ENCODE peak calls at places on chromosomes 3 and 15, in five cellular contexts. U is fibroblast of mammary gland; S is hippocampal formation; N is stimulated activated CD4-positive, alpha-beta T cell treated with anti-CD3 and anti-CD28 coated beads, Interleukin-2, amount 100 ng/mL, for 48 hours; M is left ventricle myocardium superior. L is an unnamed sample.

GRCh38 chr15:85763157-85763556 is 31.6 kb downstream of the KLHL25 start:
- DNase-seq in S (peak), N (no peak), M (peak), U (no peak), L (no peak)

GRCh38 chr15:64857421-64857820 is 15.7 kb downstream of the PLEKHO2 start:
- DNase-seq in U (peak), S (no peak), N (no peak), M (no peak), L (no peak)

GRCh38 chr15:90191795-90192494 is 9.2 kb upstream of the SEMA4B start:
- DNase-seq in M (peak), U (no peak), N (no peak), S (peak), L (peak)

GRCh38 chr3:27344192-27344591 is 25.0 kb downstream of the NEK10 start:
- DNase-seq in M (no peak), U (no peak), N (no peak), S (no peak), L (no peak)

GRCh38 chr3:37129871-37130270 is 44.5 kb downstream of the LRRFIP2 start:
- DNase-seq in S (no peak), U (peak), M (no peak), N (no peak), L (no peak)

GRCh38 chr3:141489184-141489583 is 2.4 kb downstream of the RASA2 start:
- DNase-seq in U (no peak), M (no peak), N (no peak), S (no peak), L (no peak)

GRCh38 chr15:49045691-49046112 is 544 bp downstream of the SECISBP2L start:
- DNase-seq in N (no peak), S (peak), U (peak), M (no peak), L (no peak)

GRCh38 chr3:165206454-165207266 is 10.5 kb upstream of the SLITRK3 start:
- DNase-seq in N (peak), M (peak), S (peak), U (peak), L (peak)

GRCh38 chr3:112117826-112118571 is 15.0 kb downstream of the GCSAM start:
- DNase-seq in U (no peak), N (no peak), S (no peak), M (peak), L (no peak)

GRCh38 chr3:110301781-110302180 is 769.8 kb upstream of the NECTIN3 start:
- DNase-seq in U (no peak), M (no peak), S (no peak), N (no peak), L (no peak)

GRCh38 chr3:149535395-149535685 is 60.8 kb downstream of the TM4SF4 start:
- DNase-seq in U (peak), N (no peak), M (no peak), S (no peak), L (no peak)

GRCh38 chr15:91104111-91104510 is 4.1 kb downstream of the SV2B start:
- DNase-seq in M (peak), S (peak), N (no peak), U (no peak), L (no peak)

GRCh38 chr3:43255675-43256074 is 30.7 kb upstream of the SNRK start:
- DNase-seq in M (no peak), N (no peak), S (no peak), U (no peak), L (no peak)

GRCh38 chr3:94225176-94225742 is 162.4 kb downstream of the NSUN3 start:
- DNase-seq in M (no peak), U (peak), S (no peak), N (no peak), L (no peak)

GRCh38 chr3:38247366-38248035 is 18.1 kb upstream of the SLC22A13 start:
- DNase-seq in S (no peak), M (no peak), N (no peak), U (peak), L (no peak)

GRCh38 chr3:65052101-65052500 is 364.3 kb upstream of the ADAMTS9 start:
- DNase-seq in U (no peak), S (no peak), M (no peak), N (no peak), L (no peak)

GRCh38 chr3:168187233-168187632 is 91.5 kb upstream of the GOLIM4 start:
- DNase-seq in U (no peak), M (no peak), N (no peak), S (no peak), L (no peak)

GRCh38 chr15:85149460-85150129 is 167.9 kb downstream of the PDE8A start:
- DNase-seq in M (no peak), N (no peak), S (no peak), U (no peak), L (no peak)

GRCh38 chr15:101501703-101502373 is 12.3 kb upstream of the PCSK6 start:
- DNase-seq in M (peak), S (no peak), N (peak), U (no peak), L (no peak)

GRCh38 chr15:80099246-80099645 is 39.8 kb downstream of the ZFAND6 start:
- DNase-seq in S (no peak), U (no peak), M (no peak), N (no peak), L (no peak)

GRCh38 chr3:100073555-100074307 is 40.6 kb downstream of the FILIP1L start:
- DNase-seq in U (peak), M (no peak), S (no peak), N (no peak), L (peak)

GRCh38 chr3:169661567-169662214 is 1.8 kb downstream of the MECOM start:
- DNase-seq in M (peak), U (no peak), S (no peak), N (no peak), L (peak)

GRCh38 chr3:99562138-99562537 is 76.3 kb upstream of the COL8A1 start:
- DNase-seq in N (no peak), S (no peak), M (no peak), U (peak), L (no peak)

GRCh38 chr3:4670352-4670751 is 177.2 kb downstream of the ITPR1 start:
- DNase-seq in U (no peak), M (no peak), S (no peak), N (no peak), L (no peak)

GRCh38 chr3:114471478-114471877 is 177.7 kb downstream of the TIGIT start:
- DNase-seq in M (no peak), S (no peak), U (no peak), N (no peak), L (no peak)

GRCh38 chr15:75309711-75310110 is 26.2 kb upstream of the COMMD4 start:
- DNase-seq in U (peak), N (no peak), S (no peak), M (no peak), L (no peak)

GRCh38 chr15:44550256-44550655 is 13.3 kb downstream of the EIF3J start:
- DNase-seq in N (no peak), U (peak), S (no peak), M (no peak), L (no peak)

GRCh38 chr3:170469151-170470062 is 50.7 kb downstream of the CLDN11 start:
- DNase-seq in N (no peak), M (no peak), U (peak), S (no peak), L (no peak)

L was measured in Right ventricle myocardium inferior.